ENCODE peak calls at places on chromosomes 13 and 19, in seven cellular contexts. R, D, A, C, W, B and E are unnamed samples.

GRCh38 chr13:99087130-99087953 is 109.5 kb upstream of the DOCK9 start:
- DNase-seq in R (peak; percentile 94), D (no peak), A (peak; percentile 95), C (peak; percentile 93), W (peak; percentile 88), B (peak; percentile 87), E (peak; percentile 92)

GRCh38 chr19:18674616-18675015 is 8.9 kb upstream of the CRTC1 start:
- DNase-seq in R (no peak), D (no peak), A (no peak), C (no peak), W (peak; percentile 19), B (no peak), E (no peak)

GRCh38 chr13:21668665-21669599 is 1.9 kb upstream of the FGF9 start:
- DNase-seq in R (peak; percentile 56), D (no peak), A (peak; percentile 58), C (peak; percentile 76), W (no peak), B (peak; percentile 32), E (peak; percentile 21)

GRCh38 chr13:39565036-39565949 is 37.7 kb downstream of the LHFPL6 start:
- DNase-seq in R (no peak), D (no peak), A (no peak), C (no peak), W (peak; percentile 87), B (peak; percentile 92), E (no peak)

GRCh38 chr13:113657851-113658741 is at the start of gene ATP4B:
- DNase-seq in R (peak; percentile 24), D (no peak), A (peak; percentile 33), C (no peak), W (no peak), B (no peak), E (no peak)

GRCh38 chr13:45674908-45675307 is 27.2 kb upstream of the CBY2 start:
- DNase-seq in R (no peak), D (no peak), A (no peak), C (no peak), W (peak; percentile 75), B (peak; percentile 57), E (no peak)

GRCh38 chr13:110127986-110128511 is 178.9 kb downstream of the COL4A1 start:
- DNase-seq in R (no peak), D (no peak), A (no peak), C (no peak), W (no peak), B (no peak), E (no peak)

GRCh38 chr19:35179830-35180229 is 25.3 kb downstream of the FXYD5 start:
- DNase-seq in R (no peak), D (no peak), A (no peak), C (no peak), W (no peak), B (no peak), E (no peak)

GRCh38 chr13:25330541-25330940 is 29.1 kb downstream of the NUP58 start:
- DNase-seq in R (no peak), D (no peak), A (no peak), C (no peak), W (peak; percentile 55), B (peak; percentile 10), E (no peak)

GRCh38 chr13:31276386-31276785 is 76.6 kb downstream of the B3GLCT start:
- DNase-seq in R (no peak), D (no peak), A (no peak), C (no peak), W (no peak), B (peak; percentile 25), E (no peak)

GRCh38 chr19:35851213-35852028 is 883 bp downstream of the NPHS1 start:
- DNase-seq in R (peak; percentile 61), D (no peak), A (no peak), C (no peak), W (no peak), B (no peak), E (no peak)

GRCh38 chr19:31337007-31337914 is 12.0 kb downstream of the TSHZ3 start:
- DNase-seq in R (no peak), D (no peak), A (no peak), C (no peak), W (no peak), B (peak; percentile 34), E (no peak)

GRCh38 chr13:51271008-51271407 is 48.8 kb downstream of the FAM124A start:
- DNase-seq in R (no peak), D (no peak), A (no peak), C (no peak), W (no peak), B (no peak), E (no peak)

GRCh38 chr19:32373614-32374295 is 28.3 kb downstream of the ZNF507 start:
- DNase-seq in R (no peak), D (no peak), A (no peak), C (peak; percentile 52), W (peak; percentile 96), B (peak; percentile 98), E (no peak)

GRCh38 chr13:42102961-42103688 is 54.7 kb downstream of the DGKH start:
- DNase-seq in R (no peak), D (no peak), A (no peak), C (no peak), W (peak; percentile 60), B (no peak), E (no peak)

GRCh38 chr19:40411125-40411842 is 1.9 kb downstream of the PRX start:
- DNase-seq in R (no peak), D (no peak), A (no peak), C (no peak), W (no peak), B (no peak), E (no peak)

GRCh38 chr19:21492932-21493906 is 12.2 kb upstream of the ZNF429 start:
- DNase-seq in R (no peak), D (no peak), A (no peak), C (peak; percentile 33), W (no peak), B (no peak), E (no peak)

GRCh38 chr13:34216251-34216650 is 398.3 kb downstream of the RFC3 start:
- DNase-seq in R (no peak), D (no peak), A (no peak), C (no peak), W (no peak), B (peak; percentile 60), E (no peak)

GRCh38 chr19:33691736-33692135 is 70.0 kb downstream of the CHST8 start:
- DNase-seq in R (no peak), D (no peak), A (no peak), C (no peak), W (no peak), B (no peak), E (no peak)

GRCh38 chr13:46866150-46866549 is 30.7 kb downstream of the HTR2A start:
- DNase-seq in R (peak; percentile 54), D (peak; percentile 98), A (no peak), C (no peak), W (peak; percentile 57), B (peak; percentile 80), E (no peak)

GRCh38 chr13:31208554-31209122 is 8.9 kb downstream of the B3GLCT start:
- DNase-seq in R (no peak), D (no peak), A (no peak), C (no peak), W (no peak), B (no peak), E (no peak)

GRCh38 chr19:45468159-45468651 is 409 bp downstream of the FOSB start:
- DNase-seq in R (no peak), D (peak; percentile 47), A (peak; percentile 63), C (peak; percentile 50), W (no peak), B (no peak), E (peak; percentile 62)

GRCh38 chr19:45467115-45467455 is 711 bp upstream of the FOSB start:
- DNase-seq in R (no peak), D (no peak), A (no peak), C (no peak), W (no peak), B (no peak), E (no peak)

GRCh38 chr19:45469132-45469834 is 1.5 kb downstream of the FOSB start:
- DNase-seq in R (peak; percentile 93), D (peak; percentile 93), A (peak; percentile 96), C (peak; percentile 93), W (peak; percentile 95), B (peak; percentile 97), E (peak; percentile 92)

GRCh38 chr19:45468803-45469131 is 971 bp downstream of the FOSB start:
- DNase-seq in R (no peak), D (no peak), A (no peak), C (no peak), W (no peak), B (no peak), E (no peak)

DNA sequence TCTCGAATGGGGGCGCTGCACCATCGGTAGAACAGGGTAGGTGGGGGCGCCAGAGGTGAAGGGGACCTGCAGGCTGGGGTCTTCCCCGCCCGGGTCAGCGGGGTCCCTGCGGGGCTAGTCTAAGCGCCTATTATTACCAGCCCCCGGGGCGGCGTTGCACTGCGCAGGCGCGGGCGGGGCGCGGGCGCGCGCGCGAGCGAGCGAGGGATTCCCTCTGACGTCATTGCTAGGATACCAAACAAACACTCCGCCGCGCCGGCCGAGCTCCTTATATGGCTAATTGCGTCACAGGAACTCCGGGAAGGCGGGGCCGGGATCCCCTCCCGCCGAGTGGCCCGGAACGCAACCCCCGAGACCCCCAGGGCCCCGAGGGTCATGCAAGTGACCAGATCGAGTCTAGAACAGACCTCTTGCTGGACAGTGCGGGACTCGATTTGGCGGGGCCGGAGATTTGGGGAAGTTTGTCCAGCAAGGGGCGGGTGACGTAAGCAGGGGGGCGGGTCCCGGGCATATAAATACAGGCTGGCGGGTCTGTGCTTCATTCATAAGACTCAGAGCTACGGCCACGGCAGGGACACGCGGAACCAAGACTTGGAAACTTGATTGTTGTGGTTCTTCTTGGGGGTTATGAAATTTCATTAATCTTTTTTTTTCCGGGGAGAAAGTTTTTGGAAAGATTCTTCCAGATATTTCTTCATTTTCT is at the start of gene FOSB:
- DNase-seq in R (peak; percentile 91), D (peak; percentile 83), A (peak; percentile 93), C (peak; percentile 94), W (peak; percentile 88), B (peak; percentile 97), E (peak; percentile 94)
- TF ChIP-seq CTCF in R (no peak), D (no peak), A (no peak), C (no peak), W (no peak), B (no peak), E (no peak)

GRCh38 chr13:90968510-90968909 is 379.0 kb upstream of the MIR17HG start:
- DNase-seq in R (peak; percentile 68), D (peak; percentile 31), A (no peak), C (no peak), W (peak; percentile 9), B (peak; percentile 21), E (no peak)
- TF ChIP-seq CTCF in R (peak; percentile 45), D (peak; percentile 53), A (no peak), C (no peak), W (peak; percentile 14), B (no peak), E (no peak)

GRCh38 chr19:13055213-13056051 is 47.2 kb downstream of the LYL1 start:
- DNase-seq in R (peak; percentile 73), D (no peak), A (no peak), C (no peak), W (peak; percentile 51), B (peak; percentile 98), E (no peak)
- TF ChIP-seq CTCF in R (no peak), D (no peak), A (no peak), C (no peak), W (no peak), B (no peak), E (no peak)

DNA sequence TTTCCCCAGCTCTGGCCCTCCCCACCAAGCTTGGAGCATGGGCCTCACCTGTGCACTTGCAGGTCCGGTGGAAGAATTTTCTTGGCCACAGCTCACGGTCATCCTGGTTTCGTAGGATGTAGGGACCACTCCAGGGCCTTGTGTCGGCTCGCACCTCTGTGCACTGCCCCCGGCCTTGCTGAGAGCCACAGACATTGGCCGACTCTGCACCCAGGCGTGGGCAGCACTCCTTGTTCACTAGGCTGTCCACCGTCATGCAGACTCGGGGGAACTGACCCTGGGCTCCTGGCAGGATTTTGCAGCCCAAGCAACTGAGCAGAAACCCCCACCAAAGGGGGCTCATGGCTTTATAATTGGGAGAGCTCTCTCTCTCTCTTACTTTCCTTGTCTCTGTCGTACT is 569 bp downstream of the DCT start:
- DNase-seq in R (no peak), D (no peak), A (no peak), C (no peak), W (no peak), B (no peak), E (no peak)
- TF ChIP-seq CTCF in R (no peak), D (no peak), A (no peak), C (no peak), W (no peak), B (no peak), E (no peak)